ENCODE peak calls at places on chromosomes 4 and X, in four cellular contexts. I is Calu3, D is prostate gland, G is fibroblast of villous mesenchyme. Q is an unnamed sample.

GRCh38 chr4:127210877-127211276 is 421.9 kb upstream of the INTU start:
- DNase-seq in I (no peak), D (no peak), G (peak), Q (no peak)

GRCh38 chr4:839675-840443 is 13.9 kb upstream of the CPLX1 start:
- DNase-seq in I (no peak), D (no peak), G (no peak), Q (no peak)

GRCh38 chr4:121307441-121308327 is 73.1 kb downstream of the QRFPR start:
- DNase-seq in I (peak), D (no peak), G (peak), Q (peak)

GRCh38 chrX:138925330-138925729 is 213.8 kb upstream of the FGF13 start:
- DNase-seq in I (no peak), D (no peak), G (peak), Q (peak)

GRCh38 chr4:73010789-73011628 is 58.5 kb downstream of the COX18 start:
- DNase-seq in I (no peak), D (no peak), G (no peak), Q (no peak)

GRCh38 chrX:119512145-119512800 is 44.0 kb downstream of the SLC25A5 start:
- DNase-seq in I (peak), D (peak), G (peak), Q (peak)

GRCh38 chrX:21989415-21989814 is 42.7 kb upstream of the PHEX start:
- DNase-seq in I (no peak), D (no peak), G (no peak), Q (no peak)

GRCh38 chr4:94909645-94910044 is 151.9 kb downstream of the BMPR1B start:
- DNase-seq in I (no peak), D (no peak), G (no peak), Q (no peak)

GRCh38 chrX:56228914-56229313 is 3.2 kb upstream of the KLF8 start:
- DNase-seq in I (no peak), D (peak), G (no peak), Q (no peak)

GRCh38 chr4:127049506-127049905 is 583.3 kb upstream of the INTU start:
- DNase-seq in I (no peak), D (no peak), G (no peak), Q (peak)

GRCh38 chr4:79225360-79225759 is 100.5 kb downstream of the NAA11 start:
- DNase-seq in I (no peak), D (no peak), G (peak), Q (no peak)

GRCh38 chr4:115906428-115906827 is 793.0 kb upstream of the NDST4 start:
- DNase-seq in I (no peak), D (no peak), G (no peak), Q (no peak)
- TF ChIP-seq CTCF in I (no peak), D (no peak), G (no peak), Q (no peak)

DNA sequence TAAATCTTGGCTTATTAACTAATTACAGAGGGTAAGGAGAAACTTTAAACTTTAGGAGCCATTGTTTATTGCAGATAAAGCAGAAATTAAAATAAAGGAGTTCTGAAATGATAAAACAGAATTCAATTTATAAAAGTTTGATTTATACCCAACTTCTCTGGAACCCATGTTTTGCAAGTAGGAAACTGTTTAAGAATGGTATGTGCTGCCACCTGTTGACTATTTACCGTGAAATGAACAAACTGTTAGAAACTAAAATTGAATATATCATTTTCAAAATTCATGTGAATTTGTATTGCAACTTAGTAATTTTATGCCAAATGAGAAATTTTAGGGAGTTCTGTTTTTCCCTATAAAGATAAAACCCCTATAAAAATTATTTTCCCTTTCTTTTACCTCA is 11.0 kb upstream of the TBC1D8B start:
- DNase-seq in I (no peak), D (no peak), G (peak), Q (no peak)
- TF ChIP-seq CTCF in I (no peak), D (peak), G (peak), Q (peak)

GRCh38 chr4:24683116-24683515 is 98.8 kb upstream of the DHX15 start:
- DNase-seq in I (no peak), D (no peak), G (no peak), Q (no peak)

GRCh38 chr4:24690436-24690835 is 104.9 kb upstream of the SOD3 start:
- DNase-seq in I (no peak), D (no peak), G (peak), Q (no peak)

GRCh38 chr4:24689212-24689611 is 104.9 kb upstream of the DHX15 start:
- DNase-seq in I (no peak), D (no peak), G (no peak), Q (no peak)

GRCh38 chr4:24688453-24688852 is 104.1 kb upstream of the DHX15 start:
- DNase-seq in I (no peak), D (no peak), G (no peak), Q (no peak)

DNA sequence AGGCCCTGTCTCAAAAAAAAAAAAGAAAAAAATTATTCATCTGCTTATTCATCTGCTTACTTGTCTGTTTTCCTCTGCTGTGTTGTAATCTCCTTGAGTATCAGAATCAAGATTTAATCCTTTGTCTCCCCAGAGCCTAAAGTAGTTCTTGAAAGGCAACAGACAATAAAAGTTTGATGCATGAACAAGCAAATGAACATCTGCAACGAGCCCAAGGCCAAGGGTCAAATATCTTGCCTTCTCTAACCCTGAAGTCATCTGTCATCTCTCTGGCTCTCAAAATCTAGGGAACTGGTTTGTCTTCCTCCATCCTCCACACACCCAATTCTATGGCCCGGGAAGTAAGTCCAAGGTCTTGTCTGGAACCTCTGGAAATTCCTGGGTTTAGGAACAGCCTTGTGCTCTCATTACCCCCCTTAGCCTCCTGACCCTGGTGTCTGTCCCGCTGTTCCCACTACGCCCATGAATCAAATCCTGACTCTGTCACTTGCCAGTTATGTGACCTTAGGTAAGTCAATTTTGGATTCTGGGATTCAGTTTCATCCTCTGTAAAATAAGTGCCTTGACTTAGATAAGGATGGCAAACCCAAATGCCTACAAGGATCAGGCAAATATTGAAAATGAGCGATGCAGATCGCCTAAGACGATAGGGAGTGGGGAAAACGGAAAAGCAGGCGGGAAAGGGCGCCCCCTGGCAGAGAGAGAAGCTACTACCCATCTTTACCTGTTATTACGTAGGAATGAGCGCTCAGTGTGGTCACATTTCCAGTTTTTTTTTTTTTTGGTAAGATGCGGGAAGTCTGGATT is 102.7 kb upstream of the DHX15 start:
- DNase-seq in I (no peak), D (no peak), G (peak), Q (no peak)
- TF ChIP-seq CTCF in I (no peak), D (peak), G (peak), Q (peak)

GRCh38 chr4:8244931-8245460 is 24.6 kb upstream of the HTRA3 start:
- DNase-seq in I (no peak), D (no peak), G (no peak), Q (no peak)
- TF ChIP-seq CTCF in I (no peak), D (no peak), G (no peak), Q (no peak)

GRCh38 chrX:78119521-78120227 is 15.6 kb downstream of the PGK1 start:
- DNase-seq in I (no peak), D (no peak), G (no peak), Q (no peak)

GRCh38 chrX:78125148-78125547 is 14.3 kb downstream of the TAF9B start:
- DNase-seq in I (no peak), D (no peak), G (no peak), Q (no peak)

GRCh38 chrX:78129714-78130113 is 9.7 kb downstream of the TAF9B start:
- DNase-seq in I (no peak), D (no peak), G (no peak), Q (no peak)

GRCh38 chrX:78123190-78123589 is 16.3 kb downstream of the TAF9B start:
- DNase-seq in I (peak), D (no peak), G (no peak), Q (peak)

GRCh38 chrX:78124304-78124703 is 15.1 kb downstream of the TAF9B start:
- DNase-seq in I (no peak), D (no peak), G (no peak), Q (no peak)
- TF ChIP-seq CTCF in I (no peak), D (no peak), G (no peak), Q (peak)

GRCh38 chrX:15849555-15849954 is 5.1 kb downstream of the AP1S2 start:
- DNase-seq in I (peak), D (no peak), G (no peak), Q (no peak)
- TF ChIP-seq CTCF in I (no peak), D (no peak), G (peak), Q (no peak)

GRCh38 chrX:111823068-111823467 is 52.9 kb upstream of the TRPC5OS start:
- DNase-seq in I (peak), D (no peak), G (peak), Q (no peak)
- TF ChIP-seq CTCF in I (peak), D (no peak), G (peak), Q (no peak)

GRCh38 chr4:142850478-142850877 is 4.4 kb upstream of the INPP4B start:
- DNase-seq in I (peak), D (no peak), G (no peak), Q (peak)

GRCh38 chr4:142845293-142846070 is 619 bp downstream of the INPP4B start:
- DNase-seq in I (peak), D (no peak), G (peak), Q (no peak)

GRCh38 chr4:142846105-142846728 is at the start of gene INPP4B:
- DNase-seq in I (peak), D (peak), G (peak), Q (peak)

GRCh38 chr4:142844782-142845181 is 1.3 kb downstream of the INPP4B start:
- DNase-seq in I (no peak), D (no peak), G (peak), Q (no peak)

GRCh38 chr4:142846729-142847606 is 867 bp upstream of the INPP4B start:
- DNase-seq in I (peak), D (peak), G (peak), Q (peak)
- TF ChIP-seq CTCF in I (peak), D (peak), G (peak), Q (peak)

GRCh38 chr4:5217411-5217810 is 166.1 kb downstream of the STK32B start:
- DNase-seq in I (no peak), D (no peak), G (no peak), Q (no peak)

GRCh38 chr4:5211274-5211852 is 160.1 kb downstream of the STK32B start:
- DNase-seq in I (no peak), D (no peak), G (no peak), Q (no peak)

GRCh38 chr4:5215321-5215720 is 164.0 kb downstream of the STK32B start:
- DNase-seq in I (no peak), D (no peak), G (no peak), Q (no peak)

DNA sequence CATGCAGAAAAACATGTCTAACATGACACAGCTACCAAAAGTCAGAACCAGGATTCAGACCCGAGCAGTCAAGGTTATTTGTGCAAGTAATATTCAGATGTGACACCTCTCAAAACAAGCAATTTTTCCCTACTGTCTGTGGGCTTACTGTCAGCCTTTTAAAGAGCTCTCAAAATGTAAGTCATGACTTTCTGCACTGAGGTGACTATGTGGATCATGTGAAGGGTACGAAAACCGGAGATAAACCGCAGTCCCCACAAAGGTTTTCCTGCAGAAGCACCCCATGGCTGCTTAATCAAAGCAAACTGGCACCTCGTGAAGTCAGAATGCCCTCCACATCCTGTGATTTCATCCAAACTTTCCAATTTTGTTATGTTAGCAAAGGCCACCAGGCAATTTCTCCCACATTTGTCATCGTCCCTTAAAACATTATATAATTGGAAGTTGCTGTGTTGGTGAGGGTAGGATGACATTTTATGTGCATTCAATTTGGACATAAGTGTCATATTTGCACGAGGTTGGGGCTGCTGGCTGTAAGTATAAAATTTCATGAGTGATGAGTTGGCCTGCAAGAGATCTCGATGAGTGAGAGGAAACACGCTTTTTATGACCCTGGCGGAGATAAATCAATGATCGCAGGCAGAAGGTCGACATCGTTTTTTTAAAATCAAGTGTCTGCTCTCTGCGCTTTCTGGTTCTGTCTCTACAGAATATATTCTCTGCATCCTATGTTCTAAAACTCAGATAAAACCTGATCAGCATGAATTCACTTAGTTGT is 161.2 kb downstream of the STK32B start:
- DNase-seq in I (no peak), D (no peak), G (no peak), Q (no peak)
- TF ChIP-seq CTCF in I (no peak), D (no peak), G (no peak), Q (no peak)